ENCODE peak calls at places on chromosomes 7 and 10, in nine cellular contexts. D is Kasumi-1, U is kidney epithelial cell, W is T47D, B is EL, Q is globus pallidus, K is cardiac muscle cell, V is colonic mucosa, L is left ventricle myocardium inferior. X is an unnamed sample.

GRCh38 chr7:96221888-96222287 is 100.0 kb downstream of the SLC25A13 start:
- DNase-seq in B (no peak), V (no peak), L (no peak), W (no peak), Q (no peak), K (no peak), U (no peak), D (no peak), X (no peak)

GRCh38 chr7:35430547-35431153 is 176.8 kb upstream of the TBX20 start:
- DNase-seq in L (no peak), D (peak), U (no peak), Q (no peak), B (peak), V (no peak), K (no peak), W (peak), X (no peak)

GRCh38 chr10:31940839-31941653 is 12.4 kb upstream of the ARHGAP12 start:
- DNase-seq in B (peak), W (no peak), D (no peak), Q (no peak), U (peak), K (no peak), V (peak), L (no peak), X (no peak)

GRCh38 chr10:128526793-128527375 is 400.7 kb upstream of the MKI67 start:
- DNase-seq in K (peak), U (no peak), L (no peak), Q (peak), B (no peak), D (no peak), W (no peak), V (no peak), X (no peak)

GRCh38 chr7:156058248-156058647 is 246.0 kb upstream of the SHH start:
- DNase-seq in K (no peak), L (no peak), D (no peak), W (no peak), U (no peak), Q (no peak), V (no peak), B (no peak), X (no peak)

GRCh38 chr7:11541330-11541729 is 290.7 kb downstream of the THSD7A start:
- DNase-seq in Q (no peak), U (no peak), B (no peak), W (no peak), K (no peak), D (no peak), V (no peak), L (no peak), X (no peak)

GRCh38 chr7:30727061-30727945 is 24.6 kb upstream of the INMT start:
- DNase-seq in V (no peak), K (no peak), W (no peak), B (no peak), Q (no peak), U (no peak), L (no peak), D (peak), X (no peak)

GRCh38 chr10:46268076-46268881 is 18.5 kb upstream of the ANTXRL start:
- DNase-seq in V (peak), W (no peak), D (no peak), U (no peak), B (no peak), K (no peak), Q (no peak), L (no peak), X (no peak)

GRCh38 chr7:76280408-76280807 is 22.1 kb upstream of the HSPB1 start:
- DNase-seq in U (no peak), K (no peak), V (no peak), D (no peak), W (no peak), L (no peak), B (no peak), Q (no peak), X (no peak)

GRCh38 chr7:106313456-106313891 is 28.7 kb upstream of the NAMPT start:
- DNase-seq in B (peak), K (no peak), U (peak), D (no peak), L (no peak), Q (no peak), W (peak), V (no peak), X (peak)

GRCh38 chr7:23530355-23530754 is 1.4 kb downstream of the TRA2A start:
- DNase-seq in K (no peak), Q (peak), D (peak), W (peak), L (no peak), U (no peak), V (peak), B (peak), X (no peak)

GRCh38 chr7:152504816-152505215 is 69.0 kb upstream of the KMT2C start:
- DNase-seq in K (no peak), D (no peak), W (no peak), B (no peak), Q (no peak), L (no peak), U (no peak), V (no peak), X (no peak)

GRCh38 chr7:1940402-1940786 is 270.3 kb downstream of the ELFN1 start:
- DNase-seq in Q (peak), B (peak), L (peak), K (no peak), V (peak), U (peak), D (peak), W (no peak), X (no peak)

GRCh38 chr7:134855467-134855866 is 76.0 kb downstream of the CALD1 start:
- DNase-seq in B (no peak), V (no peak), K (no peak), U (no peak), D (no peak), W (no peak), Q (no peak), L (no peak), X (no peak)

GRCh38 chr10:108338146-108338545 is 1173.6 kb upstream of the SORCS1 start:
- DNase-seq in D (no peak), V (no peak), U (no peak), L (no peak), K (no peak), W (no peak), Q (no peak), B (no peak), X (no peak)

GRCh38 chr10:84341983-84342382 is 13.6 kb downstream of the CCSER2 start:
- DNase-seq in K (no peak), Q (no peak), U (no peak), V (no peak), B (no peak), D (no peak), L (no peak), W (no peak), X (no peak)

GRCh38 chr10:99920486-99920885 is 89.3 kb downstream of the DNMBP start:
- DNase-seq in D (no peak), U (no peak), W (no peak), Q (no peak), K (no peak), L (no peak), V (peak), B (no peak), X (no peak)

GRCh38 chr10:3047622-3047995 is 19.7 kb upstream of the PFKP start:
- DNase-seq in B (no peak), L (no peak), Q (no peak), K (no peak), W (no peak), D (no peak), V (no peak), U (no peak), X (no peak)

GRCh38 chr10:3054183-3054815 is 13.0 kb upstream of the PFKP start:
- DNase-seq in B (no peak), K (no peak), U (no peak), L (no peak), V (no peak), Q (no peak), D (no peak), W (no peak), X (no peak)

GRCh38 chr10:90614631-90615030 is 243.2 kb downstream of the HTR7 start:
- DNase-seq in V (no peak), W (no peak), U (no peak), K (no peak), D (no peak), L (no peak), Q (no peak), B (no peak), X (no peak)

GRCh38 chr7:112233048-112233697 is 26.7 kb downstream of the ZNF277 start:
- DNase-seq in B (no peak), L (no peak), Q (no peak), K (no peak), V (no peak), D (no peak), U (no peak), W (no peak), X (no peak)

GRCh38 chr7:120184866-120185265 is 88.1 kb upstream of the KCND2 start:
- DNase-seq in D (no peak), U (no peak), V (no peak), L (no peak), K (no peak), B (no peak), Q (no peak), W (no peak), X (no peak)

GRCh38 chr7:24714676-24715010 is 42.6 kb downstream of the GSDME start:
- DNase-seq in V (no peak), U (no peak), L (no peak), K (no peak), D (no peak), Q (no peak), W (no peak), B (no peak), X (no peak)

GRCh38 chr10:123309740-123310139 is 155.5 kb downstream of the BUB3 start:
- DNase-seq in W (no peak), U (no peak), L (no peak), Q (no peak), D (no peak), V (no peak), K (no peak), B (no peak), X (no peak)

GRCh38 chr7:76254781-76255180 is 47.7 kb upstream of the HSPB1 start:
- DNase-seq in W (no peak), U (no peak), L (no peak), V (no peak), B (no peak), K (no peak), Q (no peak), D (no peak), X (no peak)

GRCh38 chr10:43960477-43960876 is 311.8 kb upstream of the ZNF32 start:
- DNase-seq in W (no peak), V (no peak), L (no peak), K (no peak), D (no peak), U (no peak), B (no peak), Q (no peak), X (no peak)

GRCh38 chr7:64183126-64183742 is 23.8 kb upstream of the ZNF735 start:
- DNase-seq in B (no peak), Q (no peak), U (no peak), L (no peak), V (no peak), W (peak), K (no peak), D (no peak), X (no peak)

GRCh38 chr7:114508096-114508495 is 93.5 kb downstream of the FOXP2 start:
- DNase-seq in L (no peak), U (no peak), D (no peak), B (no peak), V (no peak), W (no peak), Q (no peak), K (no peak), X (no peak)

GRCh38 chr7:81482600-81483186 is 287.2 kb downstream of the HGF start:
- DNase-seq in Q (peak), W (peak), B (peak), U (no peak), L (no peak), V (no peak), D (peak), K (no peak), X (no peak)

GRCh38 chr10:22436893-22437619 is 91.8 kb downstream of the SPAG6 start:
- DNase-seq in D (peak), W (no peak), L (peak), Q (peak), U (peak), K (peak), V (peak), B (peak), X (no peak)

GRCh38 chr7:112510032-112510742 is 29.4 kb downstream of the LSMEM1 start:
- DNase-seq in L (no peak), K (no peak), U (no peak), D (peak), B (peak), V (no peak), Q (no peak), W (no peak), X (no peak)

GRCh38 chr7:11935905-11936304 is 103.9 kb upstream of the THSD7A start:
- DNase-seq in L (no peak), U (no peak), W (no peak), Q (no peak), B (no peak), V (no peak), D (no peak), K (no peak), X (no peak)

GRCh38 chr7:133434246-133434865 is 181.5 kb downstream of the EXOC4 start:
- DNase-seq in K (no peak), Q (peak), V (no peak), U (no peak), B (peak), D (peak), W (peak), L (no peak), X (no peak)

GRCh38 chr10:75402486-75403143 is 1.1 kb upstream of the ZNF503 start:
- DNase-seq in Q (no peak), K (peak), B (no peak), U (peak), L (peak), D (peak), V (peak), W (peak), X (no peak)

GRCh38 chr7:121761399-121761798 is 111.6 kb upstream of the PTPRZ1 start:
- DNase-seq in K (no peak), W (no peak), V (no peak), L (no peak), B (no peak), U (no peak), D (no peak), Q (no peak), X (no peak)

GRCh38 chr7:22109761-22110160 is 164.1 kb upstream of the CDCA7L start:
- DNase-seq in Q (peak), L (no peak), W (peak), V (peak), K (peak), D (peak), U (no peak), B (peak), X (peak)

GRCh38 chr10:96478317-96478716 is 35.4 kb downstream of the TLL2 start:
- DNase-seq in K (no peak), V (no peak), U (no peak), L (no peak), D (no peak), Q (no peak), B (no peak), W (peak), X (no peak)

X was measured in LNCaP clone FGC.